ENCODE peak calls at places on chromosomes 4 and X, in nine cellular contexts. L is activated CD4-positive, CD25-positive, alpha-beta regulatory T cell treated with anti-CD3 and anti-CD28 coated beads, Interleukin-2, amount 50 U/mL, for 72 hours; Q is effector CD8-positive, alpha-beta T cell; M is right lobe of liver; F is AG04450; Z is A172; P is EH; E is iris pigment epithelial cell; H is HS-27A. I is an unnamed sample.

GRCh38 chrX:76555816-76556215 is 128.3 kb downstream of the MAGEE1 start:
- DNase-seq in L (no peak), Q (no peak), M (no peak), F (no peak), Z (peak), P (peak), E (peak), H (no peak), I (peak)

GRCh38 chr4:156193800-156194199 is 240.1 kb upstream of the CTSO start:
- DNase-seq in L (no peak), Q (no peak), M (no peak), F (peak), Z (no peak), P (no peak), E (peak), H (no peak), I (peak)

GRCh38 chrX:120140293-120140981 is 18.0 kb upstream of the RHOXF2 start:
- DNase-seq in L (no peak), Q (no peak), M (no peak), F (no peak), Z (no peak), P (no peak), E (no peak), H (no peak), I (no peak)

GRCh38 chrX:78625292-78625909 is 33.7 kb downstream of the RTL3 start:
- DNase-seq in L (no peak), Q (no peak), M (no peak), F (no peak), Z (no peak), P (peak), E (no peak), H (no peak), I (peak)

GRCh38 chr4:151921811-151922210 is 161.0 kb upstream of the GATB start:
- DNase-seq in L (no peak), Q (no peak), M (no peak), F (no peak), Z (peak), P (peak), E (peak), H (peak), I (peak)

GRCh38 chr4:139825523-139826014 is 159.9 kb downstream of the MGST2 start:
- DNase-seq in L (no peak), Q (no peak), M (no peak), F (no peak), Z (no peak), P (no peak), E (no peak), H (no peak), I (no peak)

GRCh38 chr4:185361872-185362271 is 33.9 kb downstream of the LRP2BP start:
- DNase-seq in L (no peak), Q (no peak), M (no peak), F (no peak), Z (no peak), P (no peak), E (no peak), H (no peak), I (no peak)

GRCh38 chrX:72308566-72309296 is 3.0 kb upstream of the CITED1 start:
- DNase-seq in L (no peak), Q (no peak), M (peak), F (peak), Z (peak), P (peak), E (peak), H (no peak), I (peak)

GRCh38 chr4:8235686-8236085 is 33.9 kb upstream of the HTRA3 start:
- DNase-seq in L (no peak), Q (no peak), M (no peak), F (no peak), Z (no peak), P (no peak), E (no peak), H (no peak), I (no peak)

GRCh38 chr4:22667332-22667731 is 25.4 kb upstream of the GBA3 start:
- DNase-seq in L (no peak), Q (no peak), M (no peak), F (no peak), Z (no peak), P (peak), E (no peak), H (no peak), I (peak)

GRCh38 chrX:82961129-82961528 is 547.0 kb upstream of the POU3F4 start:
- DNase-seq in L (no peak), Q (no peak), M (no peak), F (no peak), Z (no peak), P (no peak), E (no peak), H (no peak), I (no peak)